ENCODE peak calls at places on chromosomes 13 and 19, in six cellular contexts. G is transverse colon, B is heart left ventricle, Y is ovary, L is IMR-90, H is tibial nerve. N is an unnamed sample. For H3K4me1, the result is how much of the 10 kb centered on the place peaks cover.

GRCh38 chr19:45262570-45262969 is 11.5 kb downstream of the MARK4 start:
- DNase-seq in L (no peak), H (no peak), G (no peak), Y (no peak), B (no peak), N (no peak)

GRCh38 chr13:20997301-20998061 is 63.9 kb downstream of the LATS2 start:
- DNase-seq in L (peak), B (peak), G (no peak), Y (no peak), H (no peak), N (no peak)

GRCh38 chr13:100673831-100674362 is 698 bp downstream of the TMTC4 start:
- DNase-seq in L (peak), B (peak), G (peak), H (no peak), Y (peak), N (no peak)

GRCh38 chr13:102643656-102644055 is 46.9 kb downstream of the TPP2 start:
- DNase-seq in H (no peak), L (peak), G (no peak), Y (no peak), B (no peak), N (no peak)

GRCh38 chr13:94640676-94641075 is 39.0 kb downstream of the GPR180 start:
- DNase-seq in G (no peak), B (no peak), H (no peak), Y (no peak), L (peak), N (no peak)

GRCh38 chr19:44607049-44607448 is 6.3 kb upstream of the IGSF23 start:
- DNase-seq in L (peak), Y (no peak), H (no peak), B (no peak), G (no peak), N (no peak)

GRCh38 chr13:81929988-81930387 is 1589.1 kb upstream of the SPRY2 start:
- DNase-seq in Y (no peak), H (no peak), G (no peak), B (no peak), L (no peak), N (no peak)

GRCh38 chr13:35923347-35923746 is 207.8 kb downstream of the DCLK1 start:
- DNase-seq in Y (no peak), L (peak), G (no peak), B (peak), H (no peak), N (no peak)

GRCh38 chr19:39506944-39507714 is 7.8 kb upstream of the SELENOV start:
- DNase-seq in B (no peak), G (no peak), L (peak), H (no peak), Y (peak), N (no peak)

GRCh38 chr13:23367907-23368306 is 65.6 kb downstream of the SACS start:
- DNase-seq in B (peak), Y (no peak), L (no peak), H (no peak), G (no peak), N (no peak)

GRCh38 chr13:91659583-91660415 is 261.4 kb downstream of the GPC5 start:
- DNase-seq in H (no peak), L (no peak), B (no peak), G (no peak), Y (no peak), N (no peak)

GRCh38 chr13:99120751-99121150 is 79.9 kb upstream of the UBAC2 start:
- DNase-seq in H (no peak), G (no peak), L (no peak), Y (no peak), B (no peak), N (no peak)

GRCh38 chr19:3062165-3063105 is at the start of gene TLE5:
- DNase-seq in H (no peak), Y (peak), L (no peak), G (peak), B (peak), N (no peak)

GRCh38 chr13:40057228-40057627 is 401.8 kb downstream of the COG6 start:
- DNase-seq in H (no peak), L (no peak), G (no peak), B (no peak), Y (no peak), N (no peak)

GRCh38 chr19:34494601-34495000 is 13.0 kb downstream of the WTIP start:
- DNase-seq in B (no peak), H (no peak), L (no peak), Y (no peak), G (no peak), N (no peak)

GRCh38 chr13:107266657-107267056 is 698.7 kb upstream of the ARGLU1 start:
- DNase-seq in Y (no peak), B (no peak), H (no peak), L (no peak), G (no peak), N (no peak)

GRCh38 chr19:58265100-58265499 is 13.7 kb upstream of the ZNF8 start:
- DNase-seq in H (no peak), G (no peak), L (no peak), B (no peak), Y (no peak), N (no peak)

GRCh38 chr13:101986316-101986715 is 415.5 kb downstream of the FGF14 start:
- DNase-seq in Y (no peak), L (no peak), G (no peak), B (no peak), H (no peak), N (no peak)

GRCh38 chr19:3471954-3472655 is 8.2 kb downstream of the SMIM24 start:
- DNase-seq in Y (peak), L (no peak), G (peak), H (no peak), B (no peak), N (no peak)

GRCh38 chr13:33228645-33229445 is 56.7 kb downstream of the STARD13 start:
- DNase-seq in G (no peak), B (no peak), L (peak), Y (no peak), H (no peak), N (no peak)

GRCh38 chr13:79346300-79346914 is 59.6 kb downstream of the RBM26 start:
- DNase-seq in B (no peak), G (no peak), H (no peak), Y (no peak), L (no peak), N (no peak)

GRCh38 chr13:74575729-74576125 is 441.5 kb upstream of the KLF12 start:
- DNase-seq in Y (peak), H (peak), G (peak), B (peak), L (peak), N (no peak)

GRCh38 chr13:44921931-44922758 is 67.1 kb downstream of the NUFIP1 start:
- DNase-seq in G (peak), B (peak), H (peak), L (peak), Y (no peak), N (peak)

GRCh38 chr13:114107686-114108081 is 24.7 kb downstream of the RASA3 start:
- DNase-seq in L (peak), G (peak), Y (no peak), B (peak), H (no peak), N (no peak)

GRCh38 chr19:47417746-47418594 is 1.4 kb downstream of the MEIS3 start:
- DNase-seq in L (peak), Y (no peak), G (no peak), H (no peak), B (no peak), N (no peak)

GRCh38 chr13:51996660-51997059 is 14.6 kb downstream of the ATP7B start:
- DNase-seq in G (no peak), Y (no peak), B (no peak), L (no peak), H (no peak), N (no peak)

GRCh38 chr13:24301434-24301833 is 7.9 kb upstream of the C1QTNF9 start:
- DNase-seq in G (no peak), Y (no peak), H (no peak), B (no peak), L (no peak), N (no peak)

GRCh38 chr13:112619730-112620639 is 32.0 kb upstream of the TUBGCP3 start:
- DNase-seq in G (no peak), Y (no peak), H (no peak), L (no peak), B (peak), N (peak)

GRCh38 chr13:113660066-113660465 is 2.1 kb upstream of the ATP4B start:
- DNase-seq in H (no peak), L (no peak), B (peak), G (no peak), Y (no peak), N (no peak)

GRCh38 chr13:101703081-101703480 is 250.6 kb downstream of the ITGBL1 start:
- DNase-seq in G (no peak), B (no peak), L (no peak), Y (no peak), H (no peak), N (no peak)

GRCh38 chr13:41694902-41695301 is 237.6 kb downstream of the RGCC start:
- DNase-seq in B (peak), Y (peak), H (peak), G (peak), L (peak), N (no peak)

GRCh38 chr13:67736646-67737420 is 506.7 kb upstream of the PCDH9 start:
- DNase-seq in Y (no peak), H (no peak), L (peak), B (no peak), G (no peak), N (no peak)

GRCh38 chr13:45847554-45848224 is 3.9 kb downstream of the SIAH3 start:
- DNase-seq in L (no peak), H (no peak), Y (no peak), B (no peak), G (peak), N (no peak)

GRCh38 chr19:48064509-48064908 is 20.6 kb upstream of the CABP5 start:
- DNase-seq in B (no peak), Y (no peak), G (no peak), H (no peak), L (peak), N (no peak)

GRCh38 chr13:114263590-114263989 is 17.8 kb upstream of the UPF3A start:
- DNase-seq in L (no peak), H (no peak), G (peak), Y (no peak), B (no peak), N (no peak)

GRCh38 chr19:3465552-3465951 is 14.8 kb downstream of the SMIM24 start:
- DNase-seq in G (no peak), L (no peak), B (no peak), Y (peak), H (no peak), N (no peak)

GRCh38 chr19:50476224-50476942 is at the start of the genes EMC10 and GARIN5A:
- DNase-seq in B (peak), L (peak), Y (peak), H (peak), G (peak), N (peak)

GRCh38 chr19:50475101-50475568 is 1.2 kb upstream of the EMC10 start:
- DNase-seq in G (no peak), B (no peak), H (no peak), L (no peak), Y (peak), N (no peak)

GRCh38 chr19:50476943-50477264 is 256 bp upstream of the GARIN5A start:
- DNase-seq in B (no peak), G (no peak), Y (no peak), H (no peak), L (no peak), N (no peak)

GRCh38 chr19:50477751-50478515 is 1.3 kb upstream of the GARIN5A start:
- DNase-seq in H (no peak), G (no peak), B (no peak), Y (no peak), L (no peak), N (no peak)

DNA sequence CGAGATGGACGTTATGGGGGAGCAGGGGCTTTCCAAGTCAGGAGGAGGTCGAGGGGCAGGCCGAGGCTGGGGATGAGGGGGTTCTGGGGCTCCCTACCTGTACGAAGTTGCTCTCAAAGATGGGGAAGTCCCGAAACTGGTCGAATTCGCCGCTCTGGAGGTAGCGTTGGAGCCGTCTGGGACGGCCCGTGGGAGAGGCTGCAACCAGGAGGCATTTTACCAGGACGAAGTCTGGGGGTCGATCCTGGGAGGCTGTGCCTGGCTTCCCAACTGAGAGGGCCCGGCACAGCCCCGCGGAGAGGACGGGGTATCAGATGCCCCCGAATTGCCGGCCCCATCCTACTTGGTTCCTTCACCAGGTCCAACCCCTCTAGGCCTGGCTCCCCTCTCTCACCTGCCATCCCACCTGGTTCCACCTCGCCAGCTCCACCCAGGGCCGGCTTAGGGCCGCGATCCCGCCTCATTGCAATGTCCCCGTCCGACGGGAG is 527 bp upstream of the EMC10 start:
- DNase-seq in L (no peak), G (no peak), B (no peak), H (no peak), Y (no peak), N (no peak)
- TF ChIP-seq POLR2A in L (no peak), G (no peak), B (no peak), H (no peak), Y (no peak), N (no peak)

GRCh38 chr13:43360196-43360595 is 336.8 kb downstream of the DNAJC15 start:
- DNase-seq in H (no peak), Y (no peak), L (no peak), G (no peak), B (no peak), N (no peak)

GRCh38 chr13:43364210-43365041 is 341.0 kb downstream of the DNAJC15 start:
- DNase-seq in G (no peak), L (peak), B (peak), Y (no peak), H (no peak), N (peak)

GRCh38 chr13:43359536-43359935 is 336.1 kb downstream of the DNAJC15 start:
- DNase-seq in Y (no peak), L (no peak), G (no peak), H (no peak), B (no peak), N (no peak)

GRCh38 chr13:43363156-43363918 is 340.0 kb downstream of the DNAJC15 start:
- DNase-seq in B (no peak), G (no peak), Y (no peak), H (no peak), L (peak), N (peak)

GRCh38 chr13:43360911-43361605 is 337.7 kb downstream of the DNAJC15 start:
- DNase-seq in G (no peak), B (no peak), H (no peak), L (peak), Y (no peak), N (peak)
- H3K4me1 ChIP-seq in G (under half), B (under half), H (under half), L (under half), Y (under half), N (under half)

GRCh38 chr19:33064778-33065550 is at the start of gene RHPN2:
- DNase-seq in B (peak), L (peak), Y (peak), G (peak), H (peak), N (no peak)
- TF ChIP-seq POLR2A in B (no peak), L (no peak), Y (no peak), G (peak), H (no peak), N (no peak)

DNA sequence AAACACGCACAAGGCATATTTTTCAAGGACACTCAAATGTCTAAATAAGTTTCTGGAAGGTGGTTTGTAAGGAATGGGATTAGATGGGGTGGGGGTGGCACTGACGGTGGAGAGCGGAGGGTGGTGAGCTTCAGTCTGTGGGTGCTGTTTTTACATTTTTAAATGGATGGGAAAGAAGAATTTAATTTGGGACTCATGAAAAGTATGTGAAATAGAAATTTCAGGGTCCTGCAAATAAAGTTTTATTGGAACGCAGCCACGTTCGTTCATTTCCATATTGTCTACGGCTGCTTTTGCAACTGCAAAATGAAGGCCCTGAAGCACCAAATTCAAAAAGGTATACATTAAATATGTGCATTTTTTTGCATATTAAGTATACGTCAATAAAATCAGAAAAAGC is 9.9 kb downstream of the KANK2 start:
- DNase-seq in Y (no peak), L (no peak), G (no peak), H (no peak), B (no peak), N (no peak)
- H3K4me1 ChIP-seq in Y (under half), L (under half), G (under half), H (half or more), B (half or more), N (half or more)

GRCh38 chr13:97248243-97248642 is 26.1 kb downstream of the MBNL2 start:
- DNase-seq in Y (no peak), G (no peak), L (no peak), H (no peak), B (no peak), N (no peak)
- TF ChIP-seq POLR2A in Y (no peak), G (no peak), L (no peak), H (no peak), B (no peak), N (no peak)

DNA sequence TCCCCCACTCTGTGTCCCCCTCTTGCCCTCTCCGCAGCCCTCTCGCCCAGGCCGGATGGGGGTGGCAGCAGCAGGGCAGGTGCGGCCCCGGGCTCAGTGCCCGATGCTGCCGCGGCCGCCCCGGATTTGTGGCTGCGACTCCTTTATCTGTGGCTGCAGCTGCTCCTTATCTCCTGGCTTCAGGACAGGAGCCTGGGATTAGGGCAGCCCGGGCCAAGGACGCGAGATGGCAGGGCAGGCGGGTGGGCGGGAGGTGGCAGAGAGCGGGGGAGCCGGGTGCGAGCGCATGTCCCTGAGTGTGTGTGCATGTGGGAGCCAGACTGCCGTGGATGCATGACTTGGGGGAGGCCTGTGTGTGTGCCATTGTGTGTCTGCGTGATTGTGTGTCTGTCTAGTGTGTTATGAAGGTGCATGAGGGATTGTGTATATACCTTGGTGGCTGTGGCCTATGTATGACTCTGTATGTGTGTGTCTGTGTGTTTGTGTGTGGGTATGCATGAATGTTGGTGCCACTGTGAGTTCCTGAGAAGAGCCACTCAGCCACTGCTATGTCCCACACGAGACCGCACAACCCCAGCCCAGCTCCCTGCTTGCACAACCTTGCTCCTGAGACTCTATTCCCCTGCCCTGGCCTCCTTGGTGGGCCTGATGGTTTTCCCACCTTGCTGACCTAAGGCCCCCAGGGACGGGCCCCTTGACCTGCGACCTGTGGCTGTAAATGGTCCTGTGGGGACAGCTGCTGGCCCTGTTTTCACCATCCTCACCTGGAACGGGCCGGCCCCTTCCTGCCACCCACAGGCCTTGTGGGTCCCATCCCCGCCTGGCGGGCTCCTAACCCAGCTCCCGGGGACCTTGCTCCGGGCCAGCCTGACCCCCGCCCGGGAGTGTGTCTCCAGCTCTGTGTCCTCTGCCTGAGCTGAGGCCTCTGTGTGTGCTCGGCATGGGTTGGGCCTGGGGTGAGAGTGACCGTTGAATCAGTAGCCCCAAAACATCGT is 5.3 kb upstream of the NRTN start:
- DNase-seq in Y (peak), H (no peak), B (peak), L (no peak), G (no peak), N (no peak)
- H3K4me1 ChIP-seq in Y (under half), H (under half), B (under half), L (under half), G (under half), N (under half)

GRCh38 chr19:8506402-8506957 is 4.0 kb upstream of the PRAM1 start:
- DNase-seq in L (no peak), Y (no peak), B (no peak), G (no peak), H (no peak), N (no peak)

GRCh38 chr19:8501968-8502367 is 472 bp downstream of the PRAM1 start:
- DNase-seq in Y (no peak), H (no peak), L (no peak), G (no peak), B (no peak), N (no peak)

GRCh38 chr19:8504171-8504570 is 1.7 kb upstream of the PRAM1 start:
- DNase-seq in H (no peak), B (no peak), L (no peak), G (no peak), Y (no peak), N (no peak)

GRCh38 chr19:8503506-8503905 is 1.1 kb upstream of the PRAM1 start:
- DNase-seq in Y (no peak), G (no peak), L (no peak), B (no peak), H (no peak), N (no peak)

GRCh38 chr19:8505680-8506401 is 3.4 kb upstream of the PRAM1 start:
- DNase-seq in L (peak), Y (peak), B (peak), G (peak), H (peak), N (no peak)
- TF ChIP-seq POLR2A in L (no peak), Y (no peak), B (peak), G (no peak), H (no peak), N (no peak)

GRCh38 chr13:30734434-30734833 is 909 bp upstream of the ALOX5AP start:
- DNase-seq in G (no peak), Y (no peak), H (no peak), L (peak), B (no peak), N (no peak)
- H3K4me1 ChIP-seq in G (under half), Y (under half), H (under half), L (under half), B (under half), N (under half)

GRCh38 chr19:49151339-49152217 is 3.6 kb downstream of the HRC start:
- DNase-seq in H (no peak), Y (peak), B (peak), G (peak), L (peak), N (no peak)
- TF ChIP-seq POLR2A in H (no peak), Y (no peak), B (no peak), G (peak), L (no peak), N (no peak)

DNA sequence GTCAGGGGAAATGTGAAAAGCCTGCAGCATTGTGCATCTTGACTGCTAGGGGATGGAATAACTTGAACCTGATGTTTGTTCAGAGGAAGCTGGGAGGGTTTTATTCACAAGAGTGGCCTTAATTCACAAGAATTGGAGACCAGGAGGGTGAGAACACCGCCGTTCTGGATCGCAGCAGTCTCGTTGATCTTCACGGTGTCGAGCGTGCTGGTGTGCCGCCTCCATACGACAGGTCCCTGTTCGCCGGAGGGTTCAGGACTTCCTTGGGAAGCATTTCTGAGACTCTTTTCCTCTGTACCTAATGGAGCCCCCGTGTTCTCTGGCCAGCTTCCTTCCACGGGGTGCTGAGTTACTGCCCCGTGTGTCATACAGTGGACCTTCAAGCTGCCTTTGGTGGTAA is 66.9 kb downstream of the ARHGEF7 start:
- DNase-seq in Y (no peak), H (no peak), L (no peak), B (no peak), G (no peak), N (no peak)
- H3K4me1 ChIP-seq in Y (under half), H (half or more), L (under half), B (half or more), G (under half), N (half or more)